ENCODE peak calls at places on chromosomes 6 and 20, in five cellular contexts. One of them, this sample, is unnamed. For H3K27me3, the result is how much of the 10 kb centered on the place peaks cover.

GRCh38 chr6:128495536-128496333 is 24.7 kb downstream of the PTPRK start:
- ATAC-seq in pancreas: no peak
- ATAC-seq in heart right ventricle: no peak
- ATAC-seq in lower lobe of right lung: no peak
- ATAC-seq in IMR-90: no peak
- ATAC-seq in this sample: no peak

GRCh38 chr20:42097741-42098140 is 479.6 kb upstream of the CHD6 start:
- ATAC-seq in pancreas: no peak
- ATAC-seq in heart right ventricle: no peak
- ATAC-seq in lower lobe of right lung: no peak
- ATAC-seq in IMR-90: no peak
- ATAC-seq in this sample: no peak

GRCh38 chr6:11778648-11779307 is at the start of gene ADTRP:
- ATAC-seq in pancreas: peak
- ATAC-seq in heart right ventricle: peak
- ATAC-seq in lower lobe of right lung: peak
- ATAC-seq in IMR-90: no peak
- ATAC-seq in this sample: peak

GRCh38 chr6:150753404-150754184 is 111.9 kb upstream of the MTHFD1L start:
- ATAC-seq in pancreas: no peak
- ATAC-seq in heart right ventricle: no peak
- ATAC-seq in lower lobe of right lung: peak
- ATAC-seq in IMR-90: no peak
- ATAC-seq in this sample: no peak

GRCh38 chr20:33969563-33969962 is 24.1 kb upstream of the RALY start:
- ATAC-seq in pancreas: no peak
- ATAC-seq in heart right ventricle: no peak
- ATAC-seq in lower lobe of right lung: no peak
- ATAC-seq in IMR-90: no peak
- ATAC-seq in this sample: no peak

GRCh38 chr20:14582855-14583254 is 245.4 kb upstream of the FLRT3 start:
- ATAC-seq in pancreas: no peak
- ATAC-seq in heart right ventricle: no peak
- ATAC-seq in lower lobe of right lung: no peak
- ATAC-seq in IMR-90: no peak
- ATAC-seq in this sample: no peak

GRCh38 chr6:16154904-16155303 is 26.0 kb downstream of the MYLIP start:
- ATAC-seq in pancreas: peak
- ATAC-seq in heart right ventricle: peak
- ATAC-seq in lower lobe of right lung: no peak
- ATAC-seq in IMR-90: peak
- ATAC-seq in this sample: peak

GRCh38 chr20:45985573-45985972 is 13.6 kb upstream of the ZNF335 start:
- ATAC-seq in pancreas: no peak
- ATAC-seq in heart right ventricle: no peak
- ATAC-seq in lower lobe of right lung: no peak
- ATAC-seq in IMR-90: no peak
- ATAC-seq in this sample: no peak

GRCh38 chr6:42938987-42939809 is 9.9 kb downstream of the CNPY3 start:
- ATAC-seq in pancreas: peak
- ATAC-seq in heart right ventricle: no peak
- ATAC-seq in lower lobe of right lung: no peak
- ATAC-seq in IMR-90: no peak
- ATAC-seq in this sample: no peak

GRCh38 chr6:35417979-35418661 is 34.0 kb upstream of the FANCE start:
- ATAC-seq in pancreas: no peak
- ATAC-seq in heart right ventricle: peak
- ATAC-seq in lower lobe of right lung: no peak
- ATAC-seq in IMR-90: no peak
- ATAC-seq in this sample: no peak

GRCh38 chr6:122151768-122152167 is 247.7 kb upstream of the HSF2 start:
- ATAC-seq in pancreas: no peak
- ATAC-seq in heart right ventricle: no peak
- ATAC-seq in lower lobe of right lung: peak
- ATAC-seq in IMR-90: no peak
- ATAC-seq in this sample: no peak

GRCh38 chr6:88870728-88871330 is 92.6 kb downstream of the RNGTT start:
- ATAC-seq in pancreas: peak
- ATAC-seq in heart right ventricle: no peak
- ATAC-seq in lower lobe of right lung: no peak
- ATAC-seq in IMR-90: no peak
- ATAC-seq in this sample: no peak

GRCh38 chr20:53579266-53579580 is 14.4 kb downstream of the ZNF217 start:
- ATAC-seq in pancreas: peak
- ATAC-seq in heart right ventricle: no peak
- ATAC-seq in lower lobe of right lung: peak
- ATAC-seq in IMR-90: peak
- ATAC-seq in this sample: no peak

GRCh38 chr6:13787146-13787545 is 27.2 kb downstream of the MCUR1 start:
- ATAC-seq in pancreas: no peak
- ATAC-seq in heart right ventricle: peak
- ATAC-seq in lower lobe of right lung: peak
- ATAC-seq in IMR-90: no peak
- ATAC-seq in this sample: peak

GRCh38 chr6:149482542-149483261 is 2.1 kb downstream of the ZC3H12D start:
- ATAC-seq in pancreas: no peak
- ATAC-seq in heart right ventricle: no peak
- ATAC-seq in lower lobe of right lung: peak
- ATAC-seq in IMR-90: no peak
- ATAC-seq in this sample: peak

GRCh38 chr20:10984294-10984693 is 310.5 kb upstream of the JAG1 start:
- ATAC-seq in pancreas: no peak
- ATAC-seq in heart right ventricle: no peak
- ATAC-seq in lower lobe of right lung: no peak
- ATAC-seq in IMR-90: no peak
- ATAC-seq in this sample: no peak

GRCh38 chr20:17501701-17502100 is 29.5 kb downstream of the BFSP1 start:
- ATAC-seq in pancreas: no peak
- ATAC-seq in heart right ventricle: no peak
- ATAC-seq in lower lobe of right lung: no peak
- ATAC-seq in IMR-90: no peak
- ATAC-seq in this sample: no peak

GRCh38 chr6:37089783-37090182 is 80.2 kb upstream of the PIM1 start:
- ATAC-seq in pancreas: no peak
- ATAC-seq in heart right ventricle: no peak
- ATAC-seq in lower lobe of right lung: no peak
- ATAC-seq in IMR-90: no peak
- ATAC-seq in this sample: no peak

GRCh38 chr20:62925420-62926228 is 681 bp downstream of the DIDO1 start:
- ATAC-seq in pancreas: peak
- ATAC-seq in heart right ventricle: no peak
- ATAC-seq in lower lobe of right lung: peak
- ATAC-seq in IMR-90: peak
- ATAC-seq in this sample: no peak

GRCh38 chr6:111011360-111012142 is 29.7 kb downstream of the RPF2 start:
- ATAC-seq in pancreas: peak
- ATAC-seq in heart right ventricle: peak
- ATAC-seq in lower lobe of right lung: peak
- ATAC-seq in IMR-90: peak
- ATAC-seq in this sample: no peak

GRCh38 chr6:139531716-139532115 is 157.3 kb upstream of the CITED2 start:
- ATAC-seq in pancreas: no peak
- ATAC-seq in heart right ventricle: no peak
- ATAC-seq in lower lobe of right lung: no peak
- ATAC-seq in IMR-90: no peak
- ATAC-seq in this sample: no peak

GRCh38 chr6:138512615-138513014 is 13.3 kb upstream of the NHSL1 start:
- ATAC-seq in pancreas: no peak
- ATAC-seq in heart right ventricle: no peak
- ATAC-seq in lower lobe of right lung: no peak
- ATAC-seq in IMR-90: no peak
- ATAC-seq in this sample: no peak

GRCh38 chr20:63772781-63773520 is 33.4 kb downstream of the SLC2A4RG start:
- ATAC-seq in pancreas: peak
- ATAC-seq in heart right ventricle: peak
- ATAC-seq in lower lobe of right lung: no peak
- ATAC-seq in IMR-90: no peak
- ATAC-seq in this sample: peak

GRCh38 chr20:53287357-53288042 is 306.1 kb downstream of the ZNF217 start:
- ATAC-seq in pancreas: no peak
- ATAC-seq in heart right ventricle: no peak
- ATAC-seq in lower lobe of right lung: no peak
- ATAC-seq in IMR-90: no peak
- ATAC-seq in this sample: no peak

GRCh38 chr6:348860-349396 is 42.6 kb upstream of the IRF4 start:
- ATAC-seq in pancreas: peak
- ATAC-seq in heart right ventricle: no peak
- ATAC-seq in lower lobe of right lung: no peak
- ATAC-seq in IMR-90: no peak
- ATAC-seq in this sample: no peak

GRCh38 chr6:42142118-42142835 is at the start of gene C6orf132:
- ATAC-seq in pancreas: peak
- ATAC-seq in heart right ventricle: peak
- ATAC-seq in lower lobe of right lung: peak
- ATAC-seq in IMR-90: peak
- ATAC-seq in this sample: peak

GRCh38 chr6:105949939-105950582 is 136.1 kb upstream of the PRDM1 start:
- ATAC-seq in pancreas: no peak
- ATAC-seq in heart right ventricle: no peak
- ATAC-seq in lower lobe of right lung: no peak
- ATAC-seq in IMR-90: no peak
- ATAC-seq in this sample: no peak

GRCh38 chr20:6828794-6829423 is 61.4 kb downstream of the BMP2 start:
- ATAC-seq in pancreas: peak
- ATAC-seq in heart right ventricle: peak
- ATAC-seq in lower lobe of right lung: peak
- ATAC-seq in IMR-90: peak
- ATAC-seq in this sample: peak

GRCh38 chr6:65633516-65633915 is 73.5 kb downstream of the EYS start:
- ATAC-seq in pancreas: no peak
- ATAC-seq in heart right ventricle: no peak
- ATAC-seq in lower lobe of right lung: no peak
- ATAC-seq in IMR-90: no peak
- ATAC-seq in this sample: no peak

GRCh38 chr6:65637289-65638046 is 69.6 kb downstream of the EYS start:
- ATAC-seq in pancreas: no peak
- ATAC-seq in heart right ventricle: no peak
- ATAC-seq in lower lobe of right lung: no peak
- ATAC-seq in IMR-90: no peak
- ATAC-seq in this sample: no peak

GRCh38 chr6:65642776-65643175 is 64.2 kb downstream of the EYS start:
- ATAC-seq in pancreas: no peak
- ATAC-seq in heart right ventricle: no peak
- ATAC-seq in lower lobe of right lung: no peak
- ATAC-seq in IMR-90: no peak
- ATAC-seq in this sample: no peak

DNA sequence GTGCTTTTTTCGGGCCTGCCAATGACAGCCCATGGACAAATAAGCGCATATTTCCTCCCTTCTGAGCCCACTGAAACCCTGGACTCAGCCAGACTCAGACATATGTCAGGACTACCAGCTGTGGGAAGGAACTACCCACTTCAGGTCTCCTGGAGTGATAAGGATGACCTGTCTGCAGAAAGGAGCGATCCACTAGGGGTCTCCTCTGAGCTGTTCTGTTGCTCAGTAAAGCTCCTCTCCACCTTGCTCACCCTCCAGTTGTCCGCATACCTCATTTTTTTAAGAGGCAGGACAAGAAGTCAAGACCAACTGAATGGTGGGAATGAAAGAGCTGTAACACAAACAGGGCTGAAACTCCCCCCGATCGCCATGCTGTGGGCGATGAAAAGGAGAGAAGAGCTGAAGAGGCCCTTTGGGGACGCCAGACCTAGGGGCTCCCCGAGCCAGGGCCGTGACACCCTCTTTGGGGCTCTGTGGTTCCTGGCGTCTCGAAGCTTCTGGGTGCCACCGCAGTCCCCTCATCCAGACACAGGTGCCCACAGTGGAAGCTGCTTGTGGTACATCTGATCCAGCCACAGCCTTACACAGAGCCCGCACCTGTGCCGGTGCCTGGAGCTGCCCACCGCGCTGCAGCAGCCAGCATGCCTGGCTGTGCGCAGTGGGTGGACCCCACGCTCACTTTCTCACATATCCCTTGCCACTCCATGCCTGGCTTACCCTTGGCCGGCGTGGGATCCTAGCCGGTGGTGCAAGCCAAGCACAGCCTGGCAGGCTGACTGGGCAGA is 68.8 kb downstream of the EYS start:
- ATAC-seq in pancreas: no peak
- ATAC-seq in heart right ventricle: no peak
- ATAC-seq in lower lobe of right lung: peak
- ATAC-seq in IMR-90: no peak
- ATAC-seq in this sample: no peak
- TF ChIP-seq CTCF in pancreas: no peak
- TF ChIP-seq CTCF in heart right ventricle: no peak
- TF ChIP-seq CTCF in lower lobe of right lung: no peak
- TF ChIP-seq CTCF in IMR-90: no peak
- TF ChIP-seq CTCF in this sample: no peak

GRCh38 chr6:158759966-158760617 is 59.1 kb downstream of the EZR start:
- ATAC-seq in pancreas: no peak
- ATAC-seq in heart right ventricle: no peak
- ATAC-seq in lower lobe of right lung: peak
- ATAC-seq in IMR-90: no peak
- ATAC-seq in this sample: no peak
- H3K27ac ChIP-seq in pancreas: no peak
- H3K27ac ChIP-seq in heart right ventricle: no peak
- H3K27ac ChIP-seq in lower lobe of right lung: no peak
- H3K27ac ChIP-seq in IMR-90: no peak
- H3K27ac ChIP-seq in this sample: no peak

GRCh38 chr20:21303872-21304586 is 898 bp downstream of the XRN2 start:
- ATAC-seq in pancreas: peak
- ATAC-seq in heart right ventricle: peak
- ATAC-seq in lower lobe of right lung: peak
- ATAC-seq in IMR-90: peak
- ATAC-seq in this sample: no peak
- H3K27me3 ChIP-seq in pancreas: under half
- H3K27me3 ChIP-seq in heart right ventricle: under half
- H3K27me3 ChIP-seq in lower lobe of right lung: under half
- H3K27me3 ChIP-seq in IMR-90: under half
- H3K27me3 ChIP-seq in this sample: under half

GRCh38 chr20:44784688-44785087 is 25.7 kb downstream of the RIMS4 start:
- ATAC-seq in pancreas: no peak
- ATAC-seq in heart right ventricle: no peak
- ATAC-seq in lower lobe of right lung: no peak
- ATAC-seq in IMR-90: no peak
- ATAC-seq in this sample: no peak

GRCh38 chr20:44787299-44787698 is 23.0 kb downstream of the RIMS4 start:
- ATAC-seq in pancreas: no peak
- ATAC-seq in heart right ventricle: no peak
- ATAC-seq in lower lobe of right lung: no peak
- ATAC-seq in IMR-90: no peak
- ATAC-seq in this sample: no peak

GRCh38 chr20:44788706-44789456 is 21.5 kb downstream of the RIMS4 start:
- ATAC-seq in pancreas: no peak
- ATAC-seq in heart right ventricle: no peak
- ATAC-seq in lower lobe of right lung: no peak
- ATAC-seq in IMR-90: no peak
- ATAC-seq in this sample: no peak

GRCh38 chr20:44781791-44782190 is 28.6 kb downstream of the RIMS4 start:
- ATAC-seq in pancreas: no peak
- ATAC-seq in heart right ventricle: no peak
- ATAC-seq in lower lobe of right lung: no peak
- ATAC-seq in IMR-90: no peak
- ATAC-seq in this sample: no peak

DNA sequence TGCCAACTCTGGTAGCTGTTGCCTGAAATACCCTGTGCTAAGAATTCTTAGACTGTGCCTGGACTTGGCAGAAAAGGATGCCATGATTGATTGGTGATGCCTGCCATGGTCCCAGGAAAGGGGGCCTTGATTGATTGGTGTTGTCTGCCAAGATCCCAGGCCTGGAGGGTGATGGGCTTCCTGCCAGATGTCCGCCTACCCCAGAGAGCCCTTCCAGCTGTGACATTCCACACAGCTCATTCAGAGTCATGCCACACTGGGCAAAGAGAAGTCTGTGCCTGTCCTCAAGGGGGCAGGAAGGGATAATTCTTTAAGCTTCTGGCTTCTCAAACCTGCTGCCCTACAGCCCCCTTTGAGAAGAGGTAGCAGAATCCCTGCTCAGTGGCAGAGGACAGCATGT is 24.6 kb downstream of the RIMS4 start:
- ATAC-seq in pancreas: no peak
- ATAC-seq in heart right ventricle: peak
- ATAC-seq in lower lobe of right lung: no peak
- ATAC-seq in IMR-90: no peak
- ATAC-seq in this sample: no peak
- TF ChIP-seq CTCF in pancreas: no peak
- TF ChIP-seq CTCF in heart right ventricle: no peak
- TF ChIP-seq CTCF in lower lobe of right lung: no peak
- TF ChIP-seq CTCF in IMR-90: no peak
- TF ChIP-seq CTCF in this sample: peak

This sample was measured in gastroesophageal sphincter.